ENCODE peak calls at places on chromosomes 3 and 15, in nine cellular contexts. M, S, J, X, W, T, C, K and D are unnamed samples.

GRCh38 chr15:75704618-75705017 is 8.0 kb downstream of the CSPG4 start:
- DNase-seq in M (no peak), S (no peak), J (no peak), X (no peak), W (no peak), T (no peak), C (no peak), K (no peak), D (no peak)

GRCh38 chr3:99895706-99896441 is 78.2 kb downstream of the CMSS1 start:
- DNase-seq in M (peak), S (no peak), J (peak), X (no peak), W (no peak), T (no peak), C (peak), K (no peak), D (peak)

GRCh38 chr3:193742628-193743027 is 149.6 kb downstream of the OPA1 start:
- DNase-seq in M (no peak), S (no peak), J (no peak), X (no peak), W (no peak), T (peak), C (no peak), K (no peak), D (no peak)

GRCh38 chr3:151852074-151852811 is 21.2 kb upstream of the SUCNR1 start:
- DNase-seq in M (no peak), S (peak), J (no peak), X (no peak), W (no peak), T (no peak), C (no peak), K (peak), D (no peak)

GRCh38 chr3:150384517-150385212 is 23.4 kb upstream of the TSC22D2 start:
- DNase-seq in M (no peak), S (peak), J (no peak), X (no peak), W (peak), T (peak), C (no peak), K (no peak), D (no peak)

GRCh38 chr3:126124896-126125295 is 41.0 kb upstream of the SLC41A3 start:
- DNase-seq in M (no peak), S (no peak), J (no peak), X (peak), W (no peak), T (no peak), C (no peak), K (no peak), D (no peak)

GRCh38 chr3:166810741-166811445 is 569.2 kb downstream of the ZBBX start:
- DNase-seq in M (no peak), S (no peak), J (no peak), X (no peak), W (no peak), T (no peak), C (no peak), K (no peak), D (no peak)

GRCh38 chr3:72811551-72811950 is 36.7 kb downstream of the SHQ1 start:
- DNase-seq in M (no peak), S (no peak), J (no peak), X (no peak), W (no peak), T (no peak), C (no peak), K (no peak), D (no peak)

GRCh38 chr3:129276385-129276784 is 2.3 kb upstream of the HMCES start:
- DNase-seq in M (no peak), S (no peak), J (no peak), X (no peak), W (no peak), T (peak), C (no peak), K (no peak), D (no peak)

GRCh38 chr3:37996785-37997301 is 6.3 kb downstream of the VILL start:
- DNase-seq in M (peak), S (peak), J (peak), X (peak), W (peak), T (peak), C (peak), K (peak), D (peak)

GRCh38 chr3:27244374-27244773 is 124.8 kb downstream of the NEK10 start:
- DNase-seq in M (no peak), S (no peak), J (no peak), X (no peak), W (no peak), T (no peak), C (no peak), K (no peak), D (no peak)

GRCh38 chr15:70715840-70716510 is 47.4 kb downstream of the UACA start:
- DNase-seq in M (peak), S (no peak), J (no peak), X (no peak), W (no peak), T (no peak), C (peak), K (no peak), D (no peak)

GRCh38 chr3:63927623-63928280 is 15.6 kb upstream of the SCAANT1 start:
- DNase-seq in M (no peak), S (no peak), J (no peak), X (no peak), W (no peak), T (no peak), C (no peak), K (no peak), D (no peak)

GRCh38 chr3:114528517-114528916 is 234.7 kb downstream of the TIGIT start:
- DNase-seq in M (no peak), S (no peak), J (no peak), X (no peak), W (no peak), T (no peak), C (no peak), K (no peak), D (no peak)

GRCh38 chr15:101558217-101558941 is 68.9 kb upstream of the PCSK6 start:
- DNase-seq in M (no peak), S (no peak), J (peak), X (no peak), W (no peak), T (no peak), C (no peak), K (no peak), D (no peak)

GRCh38 chr15:32774022-32774421 is 56.2 kb downstream of the GREM1 start:
- DNase-seq in M (peak), S (no peak), J (peak), X (no peak), W (no peak), T (no peak), C (peak), K (no peak), D (peak)

GRCh38 chr15:73286356-73286755 is 82.4 kb downstream of the HCN4 start:
- DNase-seq in M (peak), S (no peak), J (no peak), X (no peak), W (no peak), T (no peak), C (no peak), K (no peak), D (no peak)

GRCh38 chr3:125058529-125058928 is 2.7 kb upstream of the HEG1 start:
- DNase-seq in M (no peak), S (no peak), J (no peak), X (no peak), W (no peak), T (no peak), C (no peak), K (no peak), D (no peak)

GRCh38 chr3:174862666-174863065 is 3.5 kb downstream of the NAALADL2 start:
- DNase-seq in M (no peak), S (no peak), J (no peak), X (no peak), W (no peak), T (no peak), C (no peak), K (no peak), D (no peak)

GRCh38 chr3:174859109-174859735 is at the start of gene NAALADL2:
- DNase-seq in M (no peak), S (no peak), J (no peak), X (no peak), W (no peak), T (no peak), C (no peak), K (no peak), D (no peak)

GRCh38 chr3:174859756-174860155 is 622 bp downstream of the NAALADL2 start:
- DNase-seq in M (no peak), S (no peak), J (peak), X (no peak), W (no peak), T (no peak), C (no peak), K (no peak), D (no peak)

GRCh38 chr3:174863488-174863887 is 4.4 kb downstream of the NAALADL2 start:
- DNase-seq in M (peak), S (no peak), J (no peak), X (no peak), W (no peak), T (no peak), C (no peak), K (no peak), D (peak)

DNA sequence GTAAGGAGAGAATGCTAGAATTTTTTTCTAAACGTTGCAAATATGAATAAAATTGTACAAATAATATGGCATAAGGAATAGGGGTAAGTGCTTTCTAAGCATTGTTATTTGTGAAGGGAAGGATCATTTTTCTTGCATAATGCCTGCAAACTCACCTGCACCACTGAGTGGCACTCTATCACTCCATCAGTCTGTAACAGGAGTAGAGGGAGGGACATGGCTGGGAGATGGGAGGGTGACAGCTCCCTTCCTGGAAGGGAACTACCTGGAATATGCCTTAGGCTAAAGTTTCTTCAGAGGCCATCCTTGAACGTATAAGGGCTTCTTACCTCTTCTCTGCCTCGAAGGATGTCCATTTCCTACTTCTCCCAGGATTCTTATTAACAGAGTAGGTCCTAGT is 3.0 kb downstream of the NAALADL2 start:
- DNase-seq in M (no peak), S (peak), J (peak), X (no peak), W (no peak), T (no peak), C (peak), K (peak), D (peak)
- TF ChIP-seq CTCF in M (peak), S (peak), J (peak), X (no peak), W (no peak), T (peak), C (peak), K (peak), D (peak)

GRCh38 chr3:177802151-177802900 is 605.0 kb upstream of the TBL1XR1 start:
- DNase-seq in M (peak), S (no peak), J (peak), X (no peak), W (no peak), T (no peak), C (no peak), K (no peak), D (no peak)
- TF ChIP-seq CTCF in M (no peak), S (no peak), J (no peak), X (peak), W (no peak), T (no peak), C (no peak), K (no peak), D (no peak)

DNA sequence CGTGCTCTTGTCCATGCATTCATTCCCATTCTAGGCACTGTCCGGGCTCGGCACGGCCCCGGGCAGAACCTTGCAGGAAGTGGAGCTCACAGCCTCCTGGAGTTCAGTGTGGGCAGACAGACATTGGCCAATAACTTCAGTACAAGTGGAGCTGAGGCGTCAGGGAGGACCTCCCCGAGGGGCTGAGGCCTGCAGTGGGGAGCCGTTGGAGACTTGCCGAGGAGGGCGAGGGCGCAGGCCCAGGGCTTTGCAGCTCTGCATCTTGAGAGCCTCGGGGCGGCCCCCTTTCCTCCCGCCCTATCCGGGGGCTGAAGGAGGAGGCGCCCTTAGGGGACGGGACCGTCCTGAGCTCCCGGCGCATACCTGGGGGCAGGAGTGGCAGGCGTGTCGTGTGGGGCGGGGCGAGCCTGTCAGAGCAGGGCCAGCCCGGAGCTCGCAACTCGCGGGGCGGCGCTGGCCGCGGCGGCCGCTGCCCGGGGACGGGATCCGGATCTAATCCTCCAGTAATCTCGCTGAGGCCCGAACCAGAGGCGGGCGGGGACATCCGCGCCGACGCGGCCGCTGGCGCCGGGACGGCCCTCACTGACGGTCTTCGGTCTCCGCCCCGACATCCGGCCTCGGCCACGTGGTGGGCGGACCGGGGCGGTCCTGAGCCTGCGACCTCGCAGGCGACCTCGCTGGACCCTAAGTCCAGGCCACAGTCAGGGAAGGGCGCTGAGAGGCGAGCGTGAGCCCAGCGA is at the start of gene ACY1:
- DNase-seq in M (peak), S (peak), J (peak), X (peak), W (peak), T (peak), C (peak), K (peak), D (peak)
- TF ChIP-seq CTCF in M (peak), S (no peak), J (no peak), X (no peak), W (no peak), T (no peak), C (peak), K (no peak), D (no peak)

GRCh38 chr15:63531586-63531985 is 27.2 kb downstream of the USP3 start:
- DNase-seq in M (no peak), S (no peak), J (no peak), X (no peak), W (no peak), T (no peak), C (no peak), K (no peak), D (no peak)
- TF ChIP-seq CTCF in M (peak), S (peak), J (peak), X (peak), W (no peak), T (peak), C (no peak), K (no peak), D (no peak)

DNA sequence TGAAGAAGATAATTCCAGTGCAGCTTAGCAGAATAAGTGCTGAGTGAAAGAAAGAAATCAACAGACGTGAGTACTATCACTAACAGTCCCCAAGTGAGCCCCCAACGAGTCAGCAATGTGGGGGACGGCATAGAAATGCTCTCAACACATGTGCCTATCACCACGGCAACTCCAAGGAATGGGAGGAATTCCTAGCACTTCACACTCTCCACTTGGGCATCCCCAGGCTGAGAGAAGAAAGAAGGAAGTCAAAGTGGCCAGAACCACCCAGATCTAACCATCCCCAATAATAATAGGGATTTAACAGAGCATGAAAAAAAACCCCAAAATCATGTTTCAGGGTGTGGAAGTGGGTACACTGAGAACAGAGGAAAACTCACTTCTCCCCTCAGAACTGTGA is 29.3 kb upstream of the CPNE4 start:
- DNase-seq in M (no peak), S (peak), J (no peak), X (no peak), W (no peak), T (no peak), C (no peak), K (no peak), D (no peak)
- TF ChIP-seq CTCF in M (no peak), S (no peak), J (no peak), X (no peak), W (no peak), T (no peak), C (no peak), K (no peak), D (no peak)

GRCh38 chr3:55884066-55884465 is 397.0 kb upstream of the WNT5A start:
- DNase-seq in M (no peak), S (no peak), J (peak), X (no peak), W (no peak), T (no peak), C (no peak), K (no peak), D (no peak)

GRCh38 chr3:55882006-55882405 is 394.9 kb upstream of the WNT5A start:
- DNase-seq in M (no peak), S (peak), J (no peak), X (no peak), W (no peak), T (no peak), C (no peak), K (no peak), D (no peak)

GRCh38 chr3:55884491-55885285 is 397.6 kb upstream of the WNT5A start:
- DNase-seq in M (no peak), S (no peak), J (peak), X (no peak), W (no peak), T (no peak), C (no peak), K (no peak), D (peak)

GRCh38 chr3:55888282-55888855 is 401.3 kb upstream of the WNT5A start:
- DNase-seq in M (no peak), S (peak), J (no peak), X (peak), W (no peak), T (no peak), C (no peak), K (no peak), D (no peak)

GRCh38 chr3:55885721-55886120 is 398.6 kb upstream of the WNT5A start:
- DNase-seq in M (no peak), S (no peak), J (peak), X (no peak), W (no peak), T (no peak), C (no peak), K (no peak), D (peak)
- TF ChIP-seq CTCF in M (no peak), S (no peak), J (peak), X (no peak), W (no peak), T (no peak), C (no peak), K (no peak), D (peak)

GRCh38 chr3:48088056-48088748 is 72.0 kb upstream of the MAP4 start:
- DNase-seq in M (no peak), S (peak), J (peak), X (no peak), W (peak), T (no peak), C (peak), K (peak), D (no peak)
- TF ChIP-seq CTCF in M (no peak), S (no peak), J (no peak), X (no peak), W (no peak), T (no peak), C (no peak), K (no peak), D (no peak)

GRCh38 chr3:13200951-13201350 is 127.7 kb upstream of the IQSEC1 start:
- DNase-seq in M (no peak), S (peak), J (no peak), X (no peak), W (no peak), T (no peak), C (peak), K (peak), D (no peak)
- TF ChIP-seq CTCF in M (no peak), S (peak), J (no peak), X (peak), W (no peak), T (peak), C (no peak), K (peak), D (no peak)

DNA sequence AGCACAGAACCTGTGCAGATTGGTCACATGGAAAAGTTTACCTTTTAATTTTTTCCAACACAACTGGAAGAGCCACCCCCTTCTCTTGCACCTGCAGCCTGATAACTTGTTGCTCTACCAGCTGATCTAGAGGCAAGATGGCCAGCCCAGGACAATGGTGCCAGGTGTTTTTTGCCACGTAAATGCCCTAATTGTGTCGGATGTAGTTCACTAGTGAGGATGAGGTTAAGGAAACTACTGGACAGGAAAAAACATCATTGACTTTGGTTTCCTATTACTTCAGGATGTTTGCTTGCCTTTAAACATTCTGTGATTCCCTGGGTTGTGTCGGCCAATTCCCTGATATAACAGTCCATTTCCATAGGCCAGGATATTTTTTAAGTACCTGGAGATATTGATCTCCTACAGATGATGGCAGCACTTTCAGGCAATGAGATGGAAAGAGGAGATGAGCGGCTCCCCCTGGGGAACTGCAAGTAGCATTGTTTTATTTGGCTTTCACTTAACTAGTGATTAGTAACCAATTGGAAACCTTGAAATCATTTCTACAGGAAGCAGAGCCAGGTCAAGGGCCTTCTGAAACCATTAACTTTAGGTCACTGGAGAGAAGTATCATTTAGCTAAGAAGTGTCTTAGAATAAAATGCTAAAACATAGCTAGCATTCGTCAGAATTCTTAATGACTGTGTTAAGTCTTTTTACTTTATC is 72.5 kb downstream of the OSBPL10 start:
- DNase-seq in M (peak), S (no peak), J (peak), X (no peak), W (no peak), T (no peak), C (peak), K (no peak), D (no peak)
- TF ChIP-seq CTCF in M (peak), S (no peak), J (no peak), X (no peak), W (no peak), T (no peak), C (peak), K (no peak), D (no peak)

GRCh38 chr15:69225355-69226027 is 65.1 kb downstream of the GLCE start:
- DNase-seq in M (peak), S (peak), J (peak), X (no peak), W (no peak), T (no peak), C (peak), K (no peak), D (peak)
- TF ChIP-seq CTCF in M (peak), S (peak), J (peak), X (peak), W (no peak), T (peak), C (peak), K (no peak), D (peak)